ENCODE peak calls at places on chromosomes 12 and 14, in five cellular contexts. G is fibroblast of lung, B is GM23248, C is PC-3, D is HepG2. H is an unnamed sample.

GRCh38 chr12:104414581-104415305 is 42.0 kb upstream of the CHST11 start:
- DNase-seq in G (peak), B (no peak), C (no peak), D (no peak), H (peak)

GRCh38 chr14:81535399-81536124 is 1.9 kb upstream of the SEL1L start:
- DNase-seq in G (no peak), B (no peak), C (no peak), D (no peak), H (no peak)

GRCh38 chr12:79687711-79688270 is 3.0 kb downstream of the PAWR start:
- DNase-seq in G (no peak), B (peak), C (no peak), D (no peak), H (no peak)

GRCh38 chr12:45415393-45415817 is 199.5 kb downstream of the ANO6 start:
- DNase-seq in G (peak), B (peak), C (peak), D (peak), H (no peak)

GRCh38 chr12:52331039-52331438 is 9.8 kb upstream of the KRT83 start:
- DNase-seq in G (no peak), B (no peak), C (no peak), D (no peak), H (no peak)

GRCh38 chr12:28939427-28939826 is 209.7 kb upstream of the FAR2 start:
- DNase-seq in G (peak), B (peak), C (no peak), D (no peak), H (no peak)

GRCh38 chr12:105067511-105068031 is 16.7 kb downstream of the ALDH1L2 start:
- DNase-seq in G (peak), B (peak), C (no peak), D (no peak), H (no peak)

GRCh38 chr12:916240-916639 is 33.3 kb downstream of the RAD52 start:
- DNase-seq in G (no peak), B (no peak), C (no peak), D (no peak), H (no peak)

GRCh38 chr12:30850684-30851083 is 75.9 kb upstream of the TSPAN11 start:
- DNase-seq in G (no peak), B (no peak), C (no peak), D (no peak), H (no peak)

GRCh38 chr12:124296295-124296915 is 1.5 kb downstream of the RFLNA start:
- DNase-seq in G (no peak), B (no peak), C (no peak), D (no peak), H (no peak)

GRCh38 chr12:124640096-124640495 is 72.7 kb upstream of the NCOR2 start:
- DNase-seq in G (peak), B (peak), C (peak), D (no peak), H (no peak)

GRCh38 chr12:46439793-46440511 is 67.4 kb upstream of the SLC38A2 start:
- DNase-seq in G (peak), B (peak), C (peak), D (no peak), H (no peak)

GRCh38 chr14:75969891-75970290 is 11.9 kb downstream of the TGFB3 start:
- DNase-seq in G (peak), B (peak), C (peak), D (no peak), H (no peak)

GRCh38 chr12:76539727-76540126 is 19.8 kb downstream of the OSBPL8 start:
- DNase-seq in G (no peak), B (no peak), C (no peak), D (no peak), H (no peak)

GRCh38 chr14:60768602-60769001 is 34.0 kb downstream of the MNAT1 start:
- DNase-seq in G (no peak), B (peak), C (peak), D (no peak), H (no peak)

GRCh38 chr14:50038398-50039119 is 77.8 kb downstream of the VCPKMT start:
- DNase-seq in G (peak), B (peak), C (peak), D (peak), H (no peak)

GRCh38 chr14:37091651-37092050 is 80.8 kb downstream of the SLC25A21 start:
- DNase-seq in G (peak), B (no peak), C (no peak), D (no peak), H (no peak)

GRCh38 chr14:97850886-97851285 is 1053.7 kb downstream of the VRK1 start:
- DNase-seq in G (no peak), B (no peak), C (no peak), D (no peak), H (no peak)

GRCh38 chr12:34391771-34392581 is 369.7 kb downstream of the ALG10 start:
- DNase-seq in G (no peak), B (no peak), C (no peak), D (no peak), H (no peak)

GRCh38 chr12:124567035-124567672 is at the start of gene NCOR2:
- DNase-seq in G (no peak), B (peak), C (peak), D (no peak), H (no peak)

GRCh38 chr12:63949902-63950301 is 105.4 kb downstream of the SRGAP1 start:
- DNase-seq in G (peak), B (no peak), C (no peak), D (peak), H (no peak)

GRCh38 chr12:58915634-58916033 is 4.7 kb downstream of the LRIG3 start:
- DNase-seq in G (peak), B (peak), C (peak), D (no peak), H (no peak)

GRCh38 chr12:2126676-2127406 is 74.1 kb downstream of the CACNA1C start:
- DNase-seq in G (no peak), B (no peak), C (no peak), D (no peak), H (no peak)

GRCh38 chr14:89427426-89428162 is 10.6 kb upstream of the FOXN3 start:
- DNase-seq in G (no peak), B (no peak), C (no peak), D (no peak), H (no peak)

GRCh38 chr14:105358140-105358846 is 40.0 kb upstream of the TEX22 start:
- DNase-seq in G (no peak), B (no peak), C (no peak), D (no peak), H (no peak)

GRCh38 chr12:31118347-31118830 is 44.7 kb downstream of the DDX11 start:
- DNase-seq in G (no peak), B (no peak), C (no peak), D (no peak), H (no peak)

GRCh38 chr14:79084861-79085260 is 914.7 kb downstream of the NRXN3 start:
- DNase-seq in G (no peak), B (no peak), C (no peak), D (no peak), H (no peak)

GRCh38 chr14:32453857-32454810 is 125.0 kb downstream of the AKAP6 start:
- DNase-seq in G (no peak), B (peak), C (no peak), D (no peak), H (no peak)

GRCh38 chr12:62963642-62964041 is 28.7 kb upstream of the PPM1H start:
- DNase-seq in G (no peak), B (no peak), C (no peak), D (peak), H (no peak)

GRCh38 chr12:32151081-32151480 is 44.4 kb downstream of the BICD1 start:
- DNase-seq in G (no peak), B (peak), C (no peak), D (no peak), H (no peak)

GRCh38 chr14:65496178-65496993 is 83.9 kb downstream of the FUT8 start:
- DNase-seq in G (peak), B (peak), C (no peak), D (no peak), H (no peak)

DNA sequence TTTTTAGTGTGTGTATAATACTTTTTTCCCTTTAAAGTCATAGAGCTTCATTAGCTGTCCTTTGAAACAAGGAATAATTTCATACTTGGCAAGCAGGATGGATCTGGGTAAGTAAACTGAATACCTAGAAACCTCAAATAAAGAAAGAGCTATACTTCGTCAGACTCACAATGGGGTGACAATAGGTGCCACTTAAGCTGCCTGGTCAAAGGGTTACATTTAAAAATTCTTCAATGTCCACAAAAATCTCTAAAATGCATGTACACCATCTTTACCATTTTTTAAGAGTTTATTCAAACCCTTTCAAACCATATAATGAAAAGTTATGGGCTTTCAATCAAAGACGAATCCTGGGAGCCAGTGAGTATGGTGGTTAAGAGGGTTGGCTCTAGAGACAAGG is 3.1 kb downstream of the GIT2 start:
- DNase-seq in G (peak), B (no peak), C (no peak), D (no peak), H (no peak)
- H3K9ac ChIP-seq in G (no peak), B (no peak), C (no peak), D (no peak), H (no peak)

GRCh38 chr14:25349269-25349668 is 299.3 kb upstream of the STXBP6 start:
- DNase-seq in G (no peak), B (peak), C (no peak), D (no peak), H (no peak)

GRCh38 chr14:25350071-25350470 is 300.1 kb upstream of the STXBP6 start:
- DNase-seq in G (no peak), B (peak), C (no peak), D (no peak), H (no peak)

GRCh38 chr14:25350802-25351201 is 300.9 kb upstream of the STXBP6 start:
- DNase-seq in G (no peak), B (peak), C (no peak), D (no peak), H (no peak)

GRCh38 chr14:25351269-25351668 is 301.3 kb upstream of the STXBP6 start:
- DNase-seq in G (no peak), B (peak), C (no peak), D (no peak), H (no peak)
- H3K9ac ChIP-seq in G (no peak), B (peak), C (no peak), D (no peak), H (no peak)

GRCh38 chr14:24132976-24133375 is 2.5 kb downstream of the FITM1 start:
- DNase-seq in G (no peak), B (no peak), C (no peak), D (no peak), H (no peak)
- H3K9ac ChIP-seq in G (no peak), B (no peak), C (no peak), D (no peak), H (no peak)

GRCh38 chr12:53960187-53961024 is 5.7 kb downstream of the HOXC12 start:
- DNase-seq in G (no peak), B (no peak), C (no peak), D (no peak), H (no peak)
- H3K9ac ChIP-seq in G (no peak), B (no peak), C (no peak), D (no peak), H (no peak)

GRCh38 chr12:48969847-48970701 is 1.5 kb downstream of the WNT10B start:
- DNase-seq in G (peak), B (peak), C (no peak), D (no peak), H (no peak)
- H3K9ac ChIP-seq in G (no peak), B (no peak), C (no peak), D (no peak), H (peak)

GRCh38 chr12:120231316-120232011 is 30.6 kb upstream of the RPLP0 start:
- DNase-seq in G (peak), B (peak), C (peak), D (peak), H (peak)
- H3K9ac ChIP-seq in G (peak), B (peak), C (peak), D (peak), H (peak)

H was measured in NT2/D1.